ENCODE peak calls at places on chromosomes 13 and 19, in five cellular contexts. Z is CD4-positive, alpha-beta T cell; I is mammary epithelial cell; T is endothelial cell; Y is lower leg skin. O is an unnamed sample.

GRCh38 chr19:17951151-17952040 is 15.5 kb upstream of the KCNN1 start:
- DNase-seq in Z (no peak), I (no peak), T (no peak), Y (no peak), O (no peak)

GRCh38 chr13:69458013-69458412 is 649.6 kb upstream of the ATXN8OS start:
- DNase-seq in Z (no peak), I (no peak), T (no peak), Y (no peak), O (no peak)

GRCh38 chr19:38733493-38734175 is 10.6 kb downstream of the CAPN12 start:
- DNase-seq in Z (no peak), I (peak; percentile 48), T (no peak), Y (peak; percentile 17), O (no peak)

GRCh38 chr19:34269081-34269480 is 14.7 kb downstream of the GARRE1 start:
- DNase-seq in Z (no peak), I (no peak), T (no peak), Y (no peak), O (no peak)

GRCh38 chr19:12834976-12835757 is 788 bp upstream of the RTBDN start:
- DNase-seq in Z (peak; percentile 20), I (no peak), T (no peak), Y (no peak), O (peak; percentile 29)

GRCh38 chr13:91647361-91647970 is 249.0 kb downstream of the GPC5 start:
- DNase-seq in Z (no peak), I (no peak), T (peak; percentile 46), Y (no peak), O (peak; percentile 14)

GRCh38 chr13:66835040-66835628 is 395.0 kb downstream of the PCDH9 start:
- DNase-seq in Z (no peak), I (no peak), T (peak; percentile 5), Y (no peak), O (no peak)

GRCh38 chr19:1811942-1812425 is at the start of gene ATP8B3:
- DNase-seq in Z (no peak), I (no peak), T (no peak), Y (no peak), O (no peak)

GRCh38 chr13:101869553-101869952 is 417.1 kb downstream of the ITGBL1 start:
- DNase-seq in Z (no peak), I (no peak), T (no peak), Y (no peak), O (no peak)

GRCh38 chr13:43085545-43085944 is 62.2 kb downstream of the DNAJC15 start:
- DNase-seq in Z (no peak), I (peak; percentile 12), T (no peak), Y (no peak), O (no peak)

GRCh38 chr19:41156207-41156606 is 36.8 kb upstream of the CYP2S1 start:
- DNase-seq in Z (no peak), I (no peak), T (no peak), Y (no peak), O (no peak)
- TF ChIP-seq CTCF in Z (no peak), I (peak; percentile 25), T (no peak), Y (no peak), O (peak; percentile 35)

GRCh38 chr13:45737571-45738002 is 35.5 kb downstream of the CBY2 start:
- DNase-seq in Z (no peak), I (no peak), T (no peak), Y (no peak), O (no peak)
- TF ChIP-seq CTCF in Z (no peak), I (peak; percentile 17), T (peak; percentile 49), Y (no peak), O (no peak)

DNA sequence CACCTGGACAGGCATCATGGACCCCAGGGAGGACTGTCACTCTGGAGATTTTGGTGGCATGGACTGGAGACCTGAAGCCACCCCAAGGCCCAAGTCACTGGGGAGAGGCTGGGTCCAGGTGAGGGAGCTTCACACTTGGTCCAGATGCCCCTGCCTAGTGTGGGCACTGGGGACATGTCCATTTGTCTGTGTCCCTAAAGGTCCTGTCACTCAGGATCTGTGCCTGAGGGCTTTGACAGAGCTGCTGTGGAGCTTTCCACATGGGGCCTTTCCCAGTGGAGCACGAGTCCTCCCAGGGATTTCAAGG is 40.5 kb upstream of the CEACAM8 start:
- DNase-seq in Z (no peak), I (no peak), T (no peak), Y (no peak), O (no peak)
- TF ChIP-seq CTCF in Z (peak; percentile 12), I (no peak), T (no peak), Y (no peak), O (no peak)

DNA sequence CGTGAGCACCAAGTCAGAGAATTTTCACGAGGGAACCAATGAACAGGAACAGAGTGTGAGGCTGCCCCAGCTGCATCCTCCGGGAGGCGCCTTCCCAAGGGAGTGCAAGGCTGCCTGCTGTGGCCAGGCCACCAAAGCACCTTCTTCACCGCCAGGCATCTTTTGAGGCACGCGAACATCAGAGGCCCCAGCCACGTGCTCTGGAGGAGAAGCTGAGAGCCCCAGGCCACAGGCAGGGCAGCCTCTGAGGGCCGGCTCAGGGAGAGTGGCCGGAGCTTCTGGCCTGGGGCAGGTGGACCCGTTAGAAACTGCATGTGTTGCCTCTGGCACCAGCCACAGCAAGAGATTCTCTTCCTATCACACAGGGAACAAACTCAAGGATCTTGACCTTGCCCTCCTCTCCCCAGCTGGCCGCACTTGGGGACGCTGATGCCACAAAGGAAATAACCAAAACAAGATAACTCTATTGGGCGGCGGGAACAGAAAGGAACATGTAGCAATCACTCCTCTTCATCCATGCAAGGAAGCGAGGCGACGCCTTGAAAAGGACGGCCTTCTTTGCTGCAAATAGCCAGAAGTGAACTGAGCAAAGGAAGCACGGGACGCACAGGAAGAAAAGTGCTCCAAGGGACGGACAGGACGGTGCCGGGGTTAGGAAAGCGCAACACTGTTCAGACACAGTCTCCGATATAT is 19.9 kb downstream of the GAS6 start:
- DNase-seq in Z (no peak), I (no peak), T (no peak), Y (no peak), O (no peak)
- TF ChIP-seq CTCF in Z (no peak), I (no peak), T (no peak), Y (no peak), O (no peak)

DNA sequence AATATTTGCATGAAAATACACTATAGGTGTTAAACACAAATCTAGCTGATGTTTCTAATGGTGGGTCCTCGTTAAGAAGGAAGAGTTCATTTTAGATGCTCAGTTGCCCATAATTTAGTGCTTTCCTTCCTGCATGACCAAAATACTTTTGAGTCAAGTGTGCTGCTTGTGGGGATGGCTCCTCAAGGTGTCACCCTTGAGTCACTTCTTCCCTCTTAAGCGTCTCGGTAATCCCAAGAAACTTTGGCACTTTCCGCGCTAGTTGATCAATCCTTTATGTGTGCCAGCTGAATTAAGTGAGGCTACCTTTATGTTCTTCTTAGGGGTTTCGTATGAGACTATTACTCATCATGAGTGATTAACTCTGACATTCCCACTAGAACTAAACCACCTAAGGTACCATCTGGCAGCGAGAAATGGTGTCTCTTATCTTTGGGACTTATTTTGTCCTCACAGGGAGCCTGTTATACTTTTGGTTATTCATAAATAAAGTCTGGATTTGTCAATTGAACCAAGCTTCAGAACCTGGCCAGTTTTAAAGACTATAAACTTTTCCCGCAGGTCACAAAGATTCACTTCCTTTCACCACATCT is 106.8 kb downstream of the NHLRC3 start:
- DNase-seq in Z (no peak), I (peak; percentile 54), T (peak; percentile 57), Y (peak; percentile 57), O (peak; percentile 58)
- TF ChIP-seq CTCF in Z (peak; percentile 12), I (peak; percentile 72), T (peak; percentile 61), Y (no peak), O (peak; percentile 89)

GRCh38 chr13:37476874-37477273 is 121.7 kb downstream of the POSTN start:
- DNase-seq in Z (no peak), I (peak; percentile 43), T (no peak), Y (no peak), O (no peak)

GRCh38 chr13:37475151-37475550 is 123.4 kb downstream of the POSTN start:
- DNase-seq in Z (no peak), I (no peak), T (no peak), Y (no peak), O (no peak)

GRCh38 chr13:37475966-37476365 is 122.6 kb downstream of the POSTN start:
- DNase-seq in Z (no peak), I (no peak), T (no peak), Y (no peak), O (no peak)

GRCh38 chr13:37473035-37473434 is 125.5 kb downstream of the POSTN start:
- DNase-seq in Z (no peak), I (no peak), T (no peak), Y (no peak), O (no peak)
- TF ChIP-seq CTCF in Z (no peak), I (no peak), T (peak; percentile 56), Y (no peak), O (peak; percentile 29)

DNA sequence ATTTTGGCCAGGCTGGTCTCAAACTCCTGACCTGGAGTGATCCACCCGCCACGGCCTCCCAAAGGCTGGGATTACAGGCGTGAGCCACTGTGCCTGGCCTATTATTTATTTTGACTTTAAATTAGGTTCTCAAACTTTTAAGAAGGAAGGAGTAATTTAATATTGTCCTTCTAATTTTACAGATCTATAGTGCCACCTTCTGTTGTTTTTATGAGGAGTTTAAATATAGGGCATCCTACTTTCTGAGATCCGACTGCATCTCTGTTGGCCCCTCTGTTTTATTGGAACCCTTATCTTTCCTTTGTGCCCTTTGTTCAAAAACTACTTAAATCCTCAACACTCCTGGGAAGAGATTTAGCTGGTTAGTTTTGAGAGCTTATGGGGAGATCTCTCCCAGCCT is 25.4 kb upstream of the ZMYM5 start:
- DNase-seq in Z (no peak), I (peak; percentile 6), T (no peak), Y (no peak), O (no peak)
- TF ChIP-seq CTCF in Z (peak; percentile 59), I (no peak), T (no peak), Y (no peak), O (no peak)

DNA sequence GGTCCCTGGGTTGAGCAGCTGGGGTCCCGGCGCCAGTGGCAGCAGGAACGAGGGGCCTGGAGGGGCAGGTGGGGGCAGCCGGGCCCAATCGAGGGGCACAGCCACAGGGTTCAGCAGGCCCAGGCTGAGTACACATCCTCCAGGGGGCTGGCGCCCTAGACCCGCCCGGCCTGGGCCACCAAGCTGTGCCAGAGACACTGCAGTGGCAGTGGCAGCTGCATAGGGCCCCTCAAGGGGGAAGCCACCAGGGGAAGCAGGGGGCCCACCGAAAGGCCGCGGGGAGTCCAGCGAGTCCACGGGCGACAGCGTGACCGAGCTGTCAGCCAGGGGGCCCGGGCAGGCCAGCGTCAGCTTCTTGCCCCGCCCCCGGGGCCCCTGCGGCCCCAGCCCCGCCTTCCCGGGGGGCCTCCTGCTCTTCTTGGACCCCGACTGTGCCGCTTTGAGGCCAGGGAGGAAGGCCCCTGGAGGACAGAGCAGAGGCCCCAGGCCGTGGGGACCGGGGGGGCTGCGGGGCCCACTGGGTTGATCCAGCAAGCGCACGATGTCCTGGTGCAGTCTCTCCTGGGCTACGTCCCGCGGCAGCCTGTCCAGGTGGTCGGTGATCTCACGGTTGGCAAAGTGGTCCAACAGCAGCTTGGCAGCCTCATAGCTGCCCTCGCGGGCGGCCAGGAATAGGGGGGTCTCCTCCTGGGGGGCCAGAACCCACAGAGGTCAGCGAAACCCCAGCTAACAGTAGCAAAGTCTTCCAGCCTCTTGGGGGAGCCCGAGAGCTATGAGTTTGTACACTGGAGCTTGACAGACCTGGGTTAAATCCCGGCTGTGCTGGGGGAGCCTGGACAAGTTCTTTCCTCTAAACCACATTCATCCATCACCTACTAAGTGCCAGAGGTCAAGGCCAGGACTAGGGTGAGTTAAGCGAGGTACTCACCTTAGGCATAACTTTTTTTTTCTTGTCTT is 39.5 kb downstream of the NOTCH3 start:
- DNase-seq in Z (no peak), I (no peak), T (no peak), Y (no peak), O (peak; percentile 32)
- TF ChIP-seq CTCF in Z (no peak), I (peak; percentile 32), T (no peak), Y (no peak), O (peak; percentile 52)